ENCODE peak calls at places on chromosomes 6 and 20, in five cellular contexts. One of them, this sample, is unnamed.

GRCh38 chr6:127854009-127854408 is 46.8 kb downstream of the THEMIS start:
- DNase-seq in tibial nerve: no peak
- DNase-seq in adrenal gland: no peak
- DNase-seq in Caco-2: peak
- DNase-seq in GM12865: peak
- DNase-seq in this sample: no peak

GRCh38 chr20:7003598-7003997 is 236.1 kb downstream of the BMP2 start:
- DNase-seq in tibial nerve: no peak
- DNase-seq in GM12865: no peak
- DNase-seq in adrenal gland: no peak
- DNase-seq in Caco-2: no peak
- DNase-seq in this sample: no peak

GRCh38 chr6:158158748-158159147 is 9.3 kb downstream of the SERAC1 start:
- DNase-seq in GM12865: no peak
- DNase-seq in adrenal gland: no peak
- DNase-seq in tibial nerve: no peak
- DNase-seq in Caco-2: no peak
- DNase-seq in this sample: no peak

GRCh38 chr20:823326-823902 is 10.1 kb upstream of the FAM110A start:
- DNase-seq in GM12865: no peak
- DNase-seq in Caco-2: no peak
- DNase-seq in tibial nerve: no peak
- DNase-seq in adrenal gland: no peak
- DNase-seq in this sample: no peak

GRCh38 chr20:11274137-11274536 is 600.3 kb upstream of the JAG1 start:
- DNase-seq in adrenal gland: peak
- DNase-seq in tibial nerve: no peak
- DNase-seq in Caco-2: peak
- DNase-seq in GM12865: peak
- DNase-seq in this sample: peak

GRCh38 chr6:42221546-42221945 is 3.9 kb upstream of the MRPS10 start:
- DNase-seq in Caco-2: no peak
- DNase-seq in adrenal gland: no peak
- DNase-seq in GM12865: no peak
- DNase-seq in tibial nerve: no peak
- DNase-seq in this sample: no peak

GRCh38 chr6:21075986-21076385 is 517.6 kb upstream of the SOX4 start:
- DNase-seq in tibial nerve: no peak
- DNase-seq in GM12865: no peak
- DNase-seq in Caco-2: no peak
- DNase-seq in adrenal gland: no peak
- DNase-seq in this sample: no peak

GRCh38 chr20:31572042-31572700 is 32.9 kb upstream of the ID1 start:
- DNase-seq in Caco-2: no peak
- DNase-seq in adrenal gland: no peak
- DNase-seq in tibial nerve: no peak
- DNase-seq in GM12865: no peak
- DNase-seq in this sample: no peak

GRCh38 chr6:163709693-163710092 is 295.2 kb downstream of the QKI start:
- DNase-seq in tibial nerve: no peak
- DNase-seq in GM12865: no peak
- DNase-seq in adrenal gland: no peak
- DNase-seq in Caco-2: no peak
- DNase-seq in this sample: no peak

DNA sequence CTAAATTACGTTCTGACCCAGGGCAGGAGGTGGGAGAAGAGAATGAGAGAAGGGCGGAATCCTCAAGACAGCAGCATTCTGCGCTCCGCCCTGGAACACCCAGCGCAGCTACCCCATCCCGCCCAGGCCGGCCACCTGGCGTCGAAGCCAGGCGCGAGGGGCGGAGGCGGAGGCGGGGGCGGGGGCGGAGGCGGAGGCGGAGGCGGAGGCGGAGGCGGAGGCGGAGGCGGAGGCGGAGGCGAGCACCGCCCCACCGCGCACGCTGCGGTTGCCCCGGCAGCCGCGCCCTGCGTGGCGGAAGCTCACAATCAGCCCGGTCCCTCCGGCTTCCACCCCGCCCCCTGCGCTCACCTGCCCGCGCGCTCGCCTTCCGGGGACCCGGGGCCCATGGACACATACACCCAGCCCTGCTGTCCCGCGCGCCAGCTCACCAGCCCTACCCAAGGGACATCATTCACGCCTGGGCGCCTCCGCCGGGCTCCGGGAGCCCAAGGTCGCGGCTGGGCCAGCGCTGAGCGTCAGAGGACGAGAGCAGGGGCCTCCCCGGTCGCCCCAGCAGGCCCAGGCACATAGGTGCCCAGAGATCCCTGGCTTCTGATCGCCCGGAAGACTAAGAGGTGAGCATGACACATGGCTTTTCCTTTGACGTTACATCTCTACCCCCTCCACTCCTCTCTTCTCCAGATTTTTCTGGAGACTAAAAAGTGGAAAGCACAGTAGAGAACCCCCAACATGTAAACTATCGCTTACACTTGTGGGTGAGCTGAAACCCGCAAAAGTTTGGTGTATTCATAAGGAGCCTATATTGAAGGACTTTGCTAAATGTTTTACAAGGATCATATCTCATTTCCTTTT is at the start of gene ANKEF1:
- DNase-seq in GM12865: peak
- DNase-seq in Caco-2: peak
- DNase-seq in tibial nerve: peak
- DNase-seq in adrenal gland: peak
- DNase-seq in this sample: peak
- TF ChIP-seq CTCF in GM12865: no peak
- TF ChIP-seq CTCF in Caco-2: no peak
- TF ChIP-seq CTCF in tibial nerve: no peak
- TF ChIP-seq CTCF in adrenal gland: no peak
- TF ChIP-seq CTCF in this sample: no peak

DNA sequence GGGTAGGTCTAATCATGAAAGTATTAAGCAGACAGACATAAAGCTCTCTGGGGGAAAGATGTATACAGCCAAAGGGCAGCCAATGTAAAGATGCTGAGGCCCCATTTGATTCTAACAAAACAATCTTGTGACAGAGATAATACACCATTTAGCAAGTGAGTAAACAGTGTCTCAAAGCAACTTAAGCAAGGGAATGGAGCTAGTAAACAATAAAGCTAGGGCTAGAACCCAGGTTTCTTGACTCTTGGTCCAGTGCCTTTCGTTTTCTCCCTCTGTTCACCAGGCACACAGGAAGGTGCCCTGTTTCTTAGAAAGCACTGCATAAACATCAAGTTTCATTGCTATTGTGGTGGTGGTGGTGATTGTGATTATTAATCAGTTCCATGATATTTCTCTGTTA is 5.1 kb downstream of the ELOVL2 start:
- DNase-seq in tibial nerve: no peak
- DNase-seq in GM12865: no peak
- DNase-seq in Caco-2: no peak
- DNase-seq in adrenal gland: no peak
- DNase-seq in this sample: no peak
- TF ChIP-seq CTCF in tibial nerve: no peak
- TF ChIP-seq CTCF in GM12865: no peak
- TF ChIP-seq CTCF in Caco-2: no peak
- TF ChIP-seq CTCF in adrenal gland: no peak
- TF ChIP-seq CTCF in this sample: no peak

GRCh38 chr6:69391106-69391505 is 405.7 kb downstream of the LMBRD1 start:
- DNase-seq in adrenal gland: no peak
- DNase-seq in GM12865: no peak
- DNase-seq in Caco-2: no peak
- DNase-seq in tibial nerve: no peak
- DNase-seq in this sample: no peak
- TF ChIP-seq CTCF in adrenal gland: no peak
- TF ChIP-seq CTCF in GM12865: no peak
- TF ChIP-seq CTCF in Caco-2: no peak
- TF ChIP-seq CTCF in tibial nerve: no peak
- TF ChIP-seq CTCF in this sample: no peak

GRCh38 chr20:22623211-22623610 is 38.8 kb upstream of the FOXA2 start:
- DNase-seq in adrenal gland: no peak
- DNase-seq in Caco-2: peak
- DNase-seq in tibial nerve: no peak
- DNase-seq in GM12865: no peak
- DNase-seq in this sample: no peak
- TF ChIP-seq CTCF in adrenal gland: no peak
- TF ChIP-seq CTCF in Caco-2: no peak
- TF ChIP-seq CTCF in tibial nerve: no peak
- TF ChIP-seq CTCF in GM12865: no peak
- TF ChIP-seq CTCF in this sample: no peak

GRCh38 chr6:125547320-125547843 is 202.1 kb upstream of the HEY2 start:
- DNase-seq in GM12865: no peak
- DNase-seq in adrenal gland: no peak
- DNase-seq in tibial nerve: no peak
- DNase-seq in Caco-2: no peak
- DNase-seq in this sample: no peak
- TF ChIP-seq CTCF in GM12865: no peak
- TF ChIP-seq CTCF in adrenal gland: no peak
- TF ChIP-seq CTCF in tibial nerve: no peak
- TF ChIP-seq CTCF in Caco-2: no peak
- TF ChIP-seq CTCF in this sample: no peak

GRCh38 chr6:14887181-14887580 is 358.7 kb upstream of the JARID2 start:
- DNase-seq in GM12865: no peak
- DNase-seq in tibial nerve: no peak
- DNase-seq in adrenal gland: no peak
- DNase-seq in Caco-2: no peak
- DNase-seq in this sample: no peak
- TF ChIP-seq CTCF in GM12865: no peak
- TF ChIP-seq CTCF in tibial nerve: no peak
- TF ChIP-seq CTCF in adrenal gland: no peak
- TF ChIP-seq CTCF in Caco-2: no peak
- TF ChIP-seq CTCF in this sample: no peak

GRCh38 chr6:79756496-79756895 is 125.4 kb downstream of the SH3BGRL2 start:
- DNase-seq in GM12865: no peak
- DNase-seq in tibial nerve: no peak
- DNase-seq in adrenal gland: no peak
- DNase-seq in Caco-2: no peak
- DNase-seq in this sample: no peak

GRCh38 chr6:79764758-79765157 is 133.6 kb downstream of the SH3BGRL2 start:
- DNase-seq in Caco-2: no peak
- DNase-seq in adrenal gland: no peak
- DNase-seq in tibial nerve: no peak
- DNase-seq in GM12865: no peak
- DNase-seq in this sample: no peak

GRCh38 chr6:79763301-79763700 is 132.2 kb downstream of the SH3BGRL2 start:
- DNase-seq in adrenal gland: no peak
- DNase-seq in GM12865: no peak
- DNase-seq in tibial nerve: no peak
- DNase-seq in Caco-2: no peak
- DNase-seq in this sample: no peak

GRCh38 chr6:79762370-79762769 is 131.2 kb downstream of the SH3BGRL2 start:
- DNase-seq in GM12865: no peak
- DNase-seq in tibial nerve: no peak
- DNase-seq in adrenal gland: no peak
- DNase-seq in Caco-2: peak
- DNase-seq in this sample: peak
- TF ChIP-seq CTCF in GM12865: no peak
- TF ChIP-seq CTCF in tibial nerve: no peak
- TF ChIP-seq CTCF in adrenal gland: no peak
- TF ChIP-seq CTCF in Caco-2: peak
- TF ChIP-seq CTCF in this sample: peak

GRCh38 chr6:28280595-28281287 is 631 bp upstream of the PGBD1 start:
- DNase-seq in GM12865: no peak
- DNase-seq in adrenal gland: no peak
- DNase-seq in tibial nerve: no peak
- DNase-seq in Caco-2: no peak
- DNase-seq in this sample: no peak

GRCh38 chr6:28277746-28278145 is 3.6 kb upstream of the PGBD1 start:
- DNase-seq in GM12865: no peak
- DNase-seq in adrenal gland: no peak
- DNase-seq in Caco-2: no peak
- DNase-seq in tibial nerve: no peak
- DNase-seq in this sample: no peak

GRCh38 chr6:28282923-28283322 is 1.6 kb downstream of the PGBD1 start:
- DNase-seq in Caco-2: no peak
- DNase-seq in GM12865: no peak
- DNase-seq in tibial nerve: no peak
- DNase-seq in adrenal gland: no peak
- DNase-seq in this sample: no peak

DNA sequence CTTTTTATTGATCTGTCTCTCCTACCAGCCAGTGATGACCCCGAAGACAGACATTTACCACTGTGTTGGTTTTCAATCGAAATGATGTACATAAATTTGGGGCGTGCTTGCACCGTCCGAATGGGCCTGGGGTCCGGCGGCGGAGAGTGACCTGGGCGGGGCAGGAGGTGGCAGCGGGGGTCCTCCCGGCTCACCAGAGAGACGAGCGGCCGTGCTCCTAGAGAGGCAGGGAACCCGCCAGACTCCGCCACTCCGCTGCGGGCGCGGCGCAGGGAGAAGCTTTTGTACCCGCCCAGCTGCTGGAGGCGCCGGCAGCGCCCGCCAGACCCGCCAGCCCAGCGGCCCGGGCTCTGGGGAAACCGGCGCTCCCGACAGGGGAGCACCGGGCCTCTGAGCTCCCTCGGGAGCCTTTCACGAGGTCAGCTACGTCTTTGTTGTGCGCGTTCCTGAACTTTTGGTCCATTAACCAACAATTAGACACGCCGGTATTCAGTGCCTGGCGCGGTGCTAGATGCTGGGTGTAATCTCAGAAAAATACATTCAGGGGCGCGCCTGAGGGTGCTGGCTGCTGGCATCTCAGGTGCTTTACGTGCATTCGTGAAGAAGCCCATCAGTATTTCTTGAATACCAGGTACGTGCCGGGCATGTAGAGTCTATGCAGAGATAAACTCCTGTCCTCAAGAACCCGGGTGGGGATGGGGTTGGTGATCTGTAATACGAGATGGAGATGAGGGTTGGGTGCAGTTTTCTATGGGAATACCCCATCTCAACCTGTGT is at the start of gene PGBD1:
- DNase-seq in adrenal gland: peak
- DNase-seq in tibial nerve: no peak
- DNase-seq in Caco-2: peak
- DNase-seq in GM12865: peak
- DNase-seq in this sample: peak
- TF ChIP-seq CTCF in adrenal gland: no peak
- TF ChIP-seq CTCF in tibial nerve: no peak
- TF ChIP-seq CTCF in Caco-2: no peak
- TF ChIP-seq CTCF in GM12865: no peak
- TF ChIP-seq CTCF in this sample: no peak

GRCh38 chr6:68473433-68474210 is 161.5 kb upstream of the ADGRB3 start:
- DNase-seq in adrenal gland: no peak
- DNase-seq in Caco-2: no peak
- DNase-seq in GM12865: no peak
- DNase-seq in tibial nerve: no peak
- DNase-seq in this sample: peak

GRCh38 chr6:68468244-68468884 is 166.7 kb upstream of the ADGRB3 start:
- DNase-seq in Caco-2: peak
- DNase-seq in GM12865: no peak
- DNase-seq in tibial nerve: no peak
- DNase-seq in adrenal gland: no peak
- DNase-seq in this sample: peak
- TF ChIP-seq CTCF in Caco-2: peak
- TF ChIP-seq CTCF in GM12865: no peak
- TF ChIP-seq CTCF in tibial nerve: no peak
- TF ChIP-seq CTCF in adrenal gland: no peak
- TF ChIP-seq CTCF in this sample: peak

DNA sequence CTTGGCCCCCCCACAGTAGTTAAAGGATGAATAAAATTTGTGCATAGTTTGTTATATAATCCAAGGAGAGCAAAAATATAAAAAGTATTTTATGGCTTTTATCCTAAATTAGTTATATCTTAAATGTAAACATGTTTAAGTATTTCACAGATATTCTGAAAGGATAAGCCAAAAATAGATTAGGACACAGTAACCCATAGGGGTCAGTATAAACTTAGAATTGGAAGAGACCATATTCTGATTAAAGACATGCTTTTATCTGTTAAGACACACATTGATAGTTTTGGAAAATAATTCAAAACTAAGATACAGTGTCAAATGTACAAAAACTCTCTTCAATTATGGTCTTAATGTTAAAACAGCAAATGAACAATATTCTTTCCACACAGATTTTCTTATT is 4.5 kb upstream of the SERINC1 start:
- DNase-seq in tibial nerve: no peak
- DNase-seq in adrenal gland: no peak
- DNase-seq in Caco-2: no peak
- DNase-seq in GM12865: no peak
- DNase-seq in this sample: no peak
- TF ChIP-seq CTCF in tibial nerve: no peak
- TF ChIP-seq CTCF in adrenal gland: peak
- TF ChIP-seq CTCF in Caco-2: peak
- TF ChIP-seq CTCF in GM12865: no peak
- TF ChIP-seq CTCF in this sample: peak